ENCODE peak calls at places on chromosome 14, in eight cellular contexts. E, Y, S, Q, A, O, I and P are unnamed samples.

GRCh38 chr14:49999216-49999761 is 106.4 kb downstream of the ARF6 start:
- DNase-seq in I (no peak), A (no peak), O (peak; percentile 70), E (no peak), S (peak; percentile 85), Q (peak; percentile 90), Y (peak; percentile 61), P (peak; percentile 90)

GRCh38 chr14:27730204-27730603 is 1036.4 kb upstream of the FOXG1 start:
- DNase-seq in E (no peak), O (no peak), A (no peak), I (no peak), Q (no peak), Y (no peak), S (no peak), P (no peak)

GRCh38 chr14:26761532-26761931 is 163.7 kb upstream of the NOVA1 start:
- DNase-seq in A (no peak), E (peak; percentile 4), Q (no peak), S (no peak), O (no peak), I (no peak), Y (no peak), P (no peak)

GRCh38 chr14:61837336-61838229 is 75.4 kb downstream of the SNAPC1 start:
- DNase-seq in I (peak; percentile 62), Y (peak; percentile 38), A (peak; percentile 80), S (peak; percentile 76), Q (peak; percentile 65), E (peak; percentile 87), O (peak; percentile 60), P (no peak)

GRCh38 chr14:42140831-42141279 is 534.2 kb downstream of the LRFN5 start:
- DNase-seq in Y (no peak), O (no peak), Q (no peak), A (no peak), S (no peak), E (no peak), I (no peak), P (no peak)

GRCh38 chr14:104212206-104213095 is 74.1 kb downstream of the KIF26A start:
- DNase-seq in Q (no peak), Y (no peak), S (no peak), O (peak; percentile 6), E (no peak), I (no peak), A (peak; percentile 44), P (no peak)

GRCh38 chr14:44777567-44777966 is 184.2 kb downstream of the KLHL28 start:
- DNase-seq in Q (no peak), Y (no peak), E (no peak), O (no peak), S (no peak), A (no peak), I (no peak), P (no peak)

GRCh38 chr14:30034049-30034635 is 106.5 kb upstream of the PRKD1 start:
- DNase-seq in Y (no peak), O (no peak), A (no peak), E (peak; percentile 30), S (no peak), I (no peak), Q (no peak), P (no peak)

GRCh38 chr14:74414380-74414779 is 11.6 kb downstream of the SYNDIG1L start:
- DNase-seq in E (peak; percentile 77), Y (no peak), Q (no peak), A (no peak), O (no peak), I (no peak), S (no peak), P (no peak)

GRCh38 chr14:74571901-74572828 is 39.9 kb downstream of the LTBP2 start:
- DNase-seq in I (peak; percentile 38), S (peak; percentile 28), E (no peak), Y (no peak), Q (peak; percentile 72), O (no peak), A (no peak), P (no peak)

GRCh38 chr14:35365130-35366047 is 39.2 kb downstream of the NFKBIA start:
- DNase-seq in E (no peak), O (no peak), S (peak; percentile 76), Q (peak; percentile 77), Y (peak; percentile 41), A (no peak), I (peak; percentile 98), P (peak; percentile 92)

GRCh38 chr14:64465208-64465821 is at the start of gene AKAP5:
- DNase-seq in Q (no peak), Y (peak; percentile 67), O (peak; percentile 59), E (peak; percentile 94), I (peak; percentile 46), A (peak; percentile 88), S (peak; percentile 74), P (peak; percentile 77)

GRCh38 chr14:90630407-90630806 is 185.8 kb downstream of the TTC7B start:
- DNase-seq in O (no peak), I (no peak), Y (peak; percentile 55), A (no peak), Q (no peak), S (no peak), E (no peak), P (no peak)

GRCh38 chr14:90628825-90629224 is 187.4 kb downstream of the TTC7B start:
- DNase-seq in E (no peak), Y (no peak), Q (no peak), I (no peak), O (peak; percentile 54), S (no peak), A (no peak), P (no peak)

GRCh38 chr14:90632451-90632850 is 183.8 kb downstream of the TTC7B start:
- DNase-seq in E (no peak), S (no peak), I (no peak), Q (no peak), A (no peak), O (no peak), Y (peak; percentile 9), P (no peak)

GRCh38 chr14:90629471-90629870 is 186.8 kb downstream of the TTC7B start:
- DNase-seq in E (no peak), A (no peak), O (no peak), S (no peak), Q (no peak), I (no peak), Y (peak; percentile 77), P (no peak)

DNA sequence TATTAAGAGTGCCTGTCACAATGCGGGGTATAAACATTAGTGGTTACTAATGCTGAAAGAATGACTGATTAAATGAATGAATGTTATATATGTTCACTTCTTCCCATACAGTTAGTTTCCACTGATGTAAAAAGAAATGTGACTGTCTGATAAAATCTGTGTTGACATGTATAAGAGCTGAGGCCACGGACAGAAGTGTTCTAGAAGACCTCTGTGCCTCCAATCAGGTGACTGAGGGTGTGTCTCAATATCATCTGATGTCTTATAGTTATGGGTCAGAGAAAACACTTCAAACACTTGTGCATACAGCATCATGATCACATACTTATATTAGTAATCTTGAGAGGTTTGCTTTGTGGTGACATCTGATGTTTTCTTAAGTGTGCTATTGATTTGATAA is 183.4 kb downstream of the TTC7B start:
- DNase-seq in O (no peak), A (no peak), E (no peak), Y (no peak), S (no peak), I (no peak), Q (no peak), P (no peak)
- H3K4me3 ChIP-seq in O (no peak overlapping the region), A (no peak overlapping the region), E (no peak overlapping the region), Y (no peak overlapping the region), S (no peak overlapping the region), I (no peak overlapping the region), Q (no peak overlapping the region), P (no peak overlapping the region)

DNA sequence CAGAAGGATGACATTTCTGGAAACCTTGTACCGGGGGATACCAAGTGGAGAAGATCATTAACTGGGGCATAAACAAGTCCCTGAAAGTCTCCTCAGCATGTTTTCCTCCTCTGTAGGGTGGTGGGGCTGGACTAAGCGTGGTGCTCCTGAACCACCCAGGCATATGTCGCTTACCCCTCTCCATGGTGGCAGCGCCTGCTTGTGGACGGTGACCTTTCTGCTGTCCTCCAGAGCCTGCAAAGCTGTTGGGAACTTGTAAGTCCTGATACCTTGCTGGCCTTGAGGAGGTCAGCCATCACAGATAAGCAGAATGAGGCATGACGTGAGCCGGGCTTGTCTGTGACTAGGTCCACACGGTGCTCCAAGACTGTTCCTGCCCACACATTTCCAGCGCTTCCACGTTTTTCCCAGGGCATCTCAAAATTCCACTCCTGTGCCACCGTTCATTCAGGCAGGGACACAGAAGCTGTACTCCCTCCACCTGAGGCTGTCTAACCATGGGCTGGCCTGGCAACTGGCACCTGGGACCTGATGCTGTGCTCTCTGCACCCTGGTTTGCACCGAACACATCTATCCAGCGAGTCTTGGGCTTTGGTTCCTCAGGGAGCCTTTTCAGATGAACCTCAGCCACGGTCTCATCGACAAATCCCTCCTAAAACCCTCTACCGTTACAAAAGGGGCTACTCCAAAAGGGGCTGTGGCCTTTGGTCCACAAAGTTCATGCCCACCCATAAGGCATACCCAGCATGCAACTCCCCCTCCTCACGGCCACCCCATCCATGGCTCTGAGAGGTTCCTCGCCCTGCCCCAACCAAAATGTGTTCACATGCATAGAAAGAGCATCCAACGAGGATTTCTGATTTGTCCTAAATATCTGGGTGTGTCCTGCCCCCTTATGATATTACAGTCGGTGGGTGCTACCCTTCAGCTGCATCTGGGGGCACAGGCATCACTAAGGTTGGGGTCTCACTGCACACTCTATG is 199.6 kb upstream of the DIO3 start:
- DNase-seq in A (no peak), E (no peak), O (no peak), I (no peak), Y (no peak), Q (peak; percentile 11), S (no peak), P (peak; percentile 55)
- H3K27ac ChIP-seq in A (no peak overlapping the region), E (no peak overlapping the region), O (no peak overlapping the region), I (no peak overlapping the region), Y (no peak overlapping the region), Q (peak overlapping the region; percentile 90), S (peak overlapping the region; percentile 64), P (no peak overlapping the region)

DNA sequence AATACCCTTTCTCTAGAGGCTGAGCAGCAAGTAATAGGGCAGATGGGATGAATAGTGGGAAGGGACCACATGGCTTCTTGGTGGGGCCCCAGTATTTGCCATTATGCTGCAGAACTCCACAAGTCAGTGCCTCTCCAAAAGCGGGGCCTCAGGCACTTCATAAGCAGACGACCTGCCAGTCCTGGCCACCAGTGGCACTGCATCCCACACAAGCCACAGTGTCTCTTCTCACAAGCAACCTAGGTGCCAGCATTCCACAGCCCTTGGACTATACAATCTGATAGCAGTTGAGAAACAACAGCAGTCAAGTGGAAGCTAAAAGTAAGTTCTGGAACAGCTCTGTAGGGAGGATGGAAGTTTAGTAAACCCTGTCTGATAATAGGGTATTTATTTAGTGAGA is 4.2 kb upstream of the SLC8A3 start:
- DNase-seq in A (no peak), I (peak; percentile 10), O (no peak), Q (no peak), S (no peak), E (peak; percentile 15), Y (no peak), P (no peak)
- TF ChIP-seq CTCF in A (no peak), I (no peak), O (no peak), Q (no peak), S (no peak), E (no peak), Y (no peak), P (no peak)

GRCh38 chr14:47425302-47425701 is 250.1 kb downstream of the MDGA2 start:
- DNase-seq in A (no peak), S (no peak), I (no peak), Y (no peak), O (no peak), Q (no peak), E (no peak), P (no peak)

DNA sequence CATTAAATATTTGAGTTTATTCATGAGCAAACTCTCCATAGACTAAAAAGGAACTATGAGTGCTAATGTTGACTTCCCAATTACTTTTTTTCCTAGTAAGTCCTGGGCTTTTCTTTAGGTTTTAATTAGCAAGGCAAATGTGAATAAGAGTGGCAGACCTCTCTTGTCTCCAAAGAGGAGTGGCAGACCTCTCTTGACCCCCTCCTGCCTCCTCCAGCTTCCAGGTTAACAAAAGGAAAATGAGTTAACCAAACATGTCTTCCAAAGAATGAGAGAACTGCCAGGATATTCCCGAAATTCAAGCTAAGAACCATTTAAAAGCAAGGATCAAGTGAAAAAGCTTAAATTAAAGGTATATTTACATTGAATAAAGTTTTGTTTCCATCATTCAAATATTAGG is 253.2 kb downstream of the MDGA2 start:
- DNase-seq in S (no peak), O (no peak), Q (no peak), E (peak; percentile 65), A (no peak), Y (no peak), I (no peak), P (no peak)
- H3K4me3 ChIP-seq in S (no peak overlapping the region), O (no peak overlapping the region), Q (no peak overlapping the region), E (peak overlapping the region; percentile 15), A (no peak overlapping the region), Y (no peak overlapping the region), I (no peak overlapping the region), P (no peak overlapping the region)